ENCODE peak calls at places on chromosomes 12 and 14, in seven cellular contexts. R is neural progenitor cell, J is lower lobe of right lung, S is left lung, P is uterus, K is psoas muscle, W is cardiac muscle cell. D is an unnamed sample. For H3K27me3, the result is how much of the 10 kb centered on the place peaks cover.

GRCh38 chr14:39581474-39581873 is 149.2 kb upstream of the FBXO33 start:
- DNase-seq in K (no peak), P (no peak), J (no peak), R (no peak), S (no peak), W (no peak), D (no peak)

GRCh38 chr12:121536058-121536928 is 44.5 kb downstream of the KDM2B start:
- DNase-seq in K (peak), R (peak), P (peak), J (peak), W (peak), S (peak), D (no peak)

GRCh38 chr12:14833952-14834351 is 9.4 kb downstream of the ART4 start:
- DNase-seq in P (no peak), J (no peak), W (no peak), R (no peak), S (no peak), K (no peak), D (no peak)

GRCh38 chr12:64099430-64099829 is 122.7 kb downstream of the KICS2 start:
- DNase-seq in S (no peak), R (no peak), W (no peak), K (peak), P (peak), J (no peak), D (no peak)

GRCh38 chr14:61861320-61861865 is 99.2 kb downstream of the SNAPC1 start:
- DNase-seq in J (no peak), K (no peak), P (no peak), S (no peak), R (no peak), W (no peak), D (no peak)

GRCh38 chr14:36657409-36658090 is 4.1 kb upstream of the PAX9 start:
- DNase-seq in J (no peak), K (no peak), S (peak), P (no peak), W (no peak), R (peak), D (no peak)

GRCh38 chr12:5511644-5512584 is 80.0 kb downstream of the NTF3 start:
- DNase-seq in W (peak), J (no peak), S (peak), R (peak), P (peak), K (peak), D (peak)

GRCh38 chr12:113449299-113449698 is 22.4 kb downstream of the LHX5 start:
- DNase-seq in R (no peak), W (no peak), P (no peak), K (no peak), S (no peak), J (no peak), D (no peak)

GRCh38 chr14:71586131-71586893 is 345.9 kb upstream of the RGS6 start:
- DNase-seq in J (no peak), K (no peak), P (peak), R (peak), S (no peak), W (peak), D (no peak)

GRCh38 chr14:99437706-99438105 is 43.0 kb downstream of the SETD3 start:
- DNase-seq in R (no peak), S (no peak), K (no peak), J (no peak), W (no peak), P (no peak), D (no peak)

GRCh38 chr14:37457334-37457733 is 137.7 kb downstream of the FOXA1 start:
- DNase-seq in K (no peak), R (no peak), J (no peak), S (no peak), P (no peak), W (no peak), D (no peak)

GRCh38 chr12:123808167-123808566 is 46.1 kb downstream of the DNAH10 start:
- DNase-seq in R (peak), S (no peak), J (no peak), P (no peak), W (peak), K (no peak), D (no peak)

GRCh38 chr14:59282366-59282765 is 93.9 kb downstream of the DAAM1 start:
- DNase-seq in K (no peak), P (no peak), S (no peak), R (no peak), W (no peak), J (no peak), D (no peak)

GRCh38 chr14:104881369-104881979 is 16.4 kb downstream of the CEP170B start:
- DNase-seq in P (no peak), R (no peak), S (peak), J (no peak), W (peak), K (peak), D (no peak)

GRCh38 chr12:13941258-13942249 is 39.8 kb downstream of the GRIN2B start:
- DNase-seq in W (peak), J (no peak), R (peak), K (no peak), P (no peak), S (no peak), D (no peak)

GRCh38 chr12:1916396-1917171 is 1.9 kb downstream of the CACNA2D4 start:
- DNase-seq in K (peak), R (no peak), J (peak), W (peak), S (peak), P (peak), D (peak)

GRCh38 chr14:93015039-93015438 is 92.1 kb downstream of the CHGA start:
- DNase-seq in K (no peak), S (no peak), W (no peak), J (no peak), P (no peak), R (no peak), D (no peak)

GRCh38 chr14:61269321-61270083 is 11.6 kb downstream of the TMEM30B start:
- DNase-seq in W (peak), J (peak), P (peak), R (peak), K (peak), S (peak), D (no peak)

GRCh38 chr14:104152246-104152575 is 13.8 kb downstream of the KIF26A start:
- DNase-seq in R (no peak), K (no peak), S (no peak), W (no peak), J (no peak), P (no peak), D (no peak)

GRCh38 chr14:66070542-66071319 is 415.4 kb upstream of the CCDC196 start:
- DNase-seq in W (peak), P (peak), K (no peak), S (no peak), J (no peak), R (peak), D (no peak)

GRCh38 chr14:104176611-104177010 is 38.2 kb downstream of the KIF26A start:
- DNase-seq in P (no peak), S (no peak), J (no peak), K (no peak), R (no peak), W (no peak), D (no peak)

GRCh38 chr12:57625261-57626032 is 7.6 kb downstream of the B4GALNT1 start:
- DNase-seq in R (no peak), K (peak), J (no peak), S (no peak), W (no peak), P (no peak), D (no peak)

GRCh38 chr14:92646952-92647461 is 101.4 kb downstream of the LGMN start:
- DNase-seq in S (no peak), K (no peak), R (no peak), J (no peak), P (peak), W (peak), D (no peak)

GRCh38 chr12:112321277-112321676 is 61.0 kb downstream of the HECTD4 start:
- DNase-seq in S (no peak), R (no peak), W (no peak), K (no peak), J (no peak), P (no peak), D (no peak)

GRCh38 chr12:32901553-32901952 is 5.0 kb upstream of the PKP2 start:
- DNase-seq in W (no peak), J (no peak), S (no peak), K (no peak), P (no peak), R (no peak), D (no peak)

GRCh38 chr12:49766115-49766455 is 24.7 kb downstream of the TMBIM6 start:
- DNase-seq in R (no peak), P (no peak), J (no peak), K (no peak), S (no peak), W (no peak), D (peak)

GRCh38 chr12:116933512-116934246 is 22.9 kb downstream of the FBXW8 start:
- DNase-seq in J (no peak), K (no peak), R (no peak), S (no peak), W (no peak), P (no peak), D (no peak)

GRCh38 chr12:99712281-99712680 is 64.7 kb downstream of the GARIN6 start:
- DNase-seq in J (no peak), R (no peak), P (no peak), K (no peak), W (no peak), S (no peak), D (no peak)

GRCh38 chr12:75291014-75291413 is 39.1 kb downstream of the CAPS2 start:
- DNase-seq in J (no peak), K (no peak), P (no peak), W (no peak), S (no peak), R (no peak), D (no peak)

GRCh38 chr14:85909581-85909980 is 379.6 kb downstream of the FLRT2 start:
- DNase-seq in K (no peak), W (no peak), R (no peak), J (no peak), P (no peak), S (no peak), D (no peak)

GRCh38 chr12:54734196-54734950 is 86.2 kb upstream of the DCD start:
- DNase-seq in W (peak), R (no peak), K (no peak), S (no peak), J (no peak), P (no peak), D (no peak)

GRCh38 chr12:33967760-33968159 is 54.5 kb upstream of the ALG10 start:
- DNase-seq in R (no peak), W (no peak), P (no peak), J (no peak), S (no peak), K (no peak), D (no peak)

GRCh38 chr14:54488318-54488645 is 498 bp downstream of the GMFB start:
- DNase-seq in J (no peak), R (no peak), W (no peak), P (no peak), K (no peak), S (no peak), D (no peak)

GRCh38 chr12:19423531-19423930 is 15.8 kb upstream of the AEBP2 start:
- DNase-seq in P (no peak), K (no peak), J (no peak), R (no peak), W (no peak), S (no peak), D (no peak)

GRCh38 chr12:115452751-115453281 is 768.8 kb upstream of the TBX3 start:
- DNase-seq in K (no peak), S (no peak), P (no peak), J (no peak), W (no peak), R (peak), D (no peak)

GRCh38 chr12:115451785-115452736 is 768.1 kb upstream of the TBX3 start:
- DNase-seq in W (peak), R (peak), S (no peak), J (peak), P (no peak), K (peak), D (no peak)

GRCh38 chr12:115456946-115457689 is 773.1 kb upstream of the TBX3 start:
- DNase-seq in J (no peak), K (no peak), P (no peak), W (peak), S (no peak), R (peak), D (no peak)

GRCh38 chr12:115457798-115458197 is 773.8 kb upstream of the TBX3 start:
- DNase-seq in R (no peak), P (no peak), K (no peak), J (no peak), W (no peak), S (no peak), D (no peak)

GRCh38 chr12:115455268-115455681 is 771.3 kb upstream of the TBX3 start:
- DNase-seq in P (no peak), R (no peak), K (no peak), S (no peak), J (no peak), W (no peak), D (no peak)
- H3K27me3 ChIP-seq in P (under half), R (under half), K (under half), S (under half), J (under half), W (under half), D (under half)

GRCh38 chr12:56205445-56205844 is 16.2 kb upstream of the SMARCC2 start:
- DNase-seq in P (no peak), K (no peak), W (no peak), J (no peak), R (no peak), S (no peak), D (no peak)
- TF ChIP-seq CTCF in P (no peak), K (no peak), W (peak), J (no peak), R (no peak), S (no peak), D (no peak)

GRCh38 chr12:92036061-92036620 is 109.5 kb downstream of the BTG1 start:
- DNase-seq in J (no peak), R (no peak), K (no peak), W (no peak), P (no peak), S (no peak), D (no peak)
- H3K4me3 ChIP-seq in J (no peak), R (no peak), K (no peak), W (no peak), P (no peak), S (no peak), D (no peak)

DNA sequence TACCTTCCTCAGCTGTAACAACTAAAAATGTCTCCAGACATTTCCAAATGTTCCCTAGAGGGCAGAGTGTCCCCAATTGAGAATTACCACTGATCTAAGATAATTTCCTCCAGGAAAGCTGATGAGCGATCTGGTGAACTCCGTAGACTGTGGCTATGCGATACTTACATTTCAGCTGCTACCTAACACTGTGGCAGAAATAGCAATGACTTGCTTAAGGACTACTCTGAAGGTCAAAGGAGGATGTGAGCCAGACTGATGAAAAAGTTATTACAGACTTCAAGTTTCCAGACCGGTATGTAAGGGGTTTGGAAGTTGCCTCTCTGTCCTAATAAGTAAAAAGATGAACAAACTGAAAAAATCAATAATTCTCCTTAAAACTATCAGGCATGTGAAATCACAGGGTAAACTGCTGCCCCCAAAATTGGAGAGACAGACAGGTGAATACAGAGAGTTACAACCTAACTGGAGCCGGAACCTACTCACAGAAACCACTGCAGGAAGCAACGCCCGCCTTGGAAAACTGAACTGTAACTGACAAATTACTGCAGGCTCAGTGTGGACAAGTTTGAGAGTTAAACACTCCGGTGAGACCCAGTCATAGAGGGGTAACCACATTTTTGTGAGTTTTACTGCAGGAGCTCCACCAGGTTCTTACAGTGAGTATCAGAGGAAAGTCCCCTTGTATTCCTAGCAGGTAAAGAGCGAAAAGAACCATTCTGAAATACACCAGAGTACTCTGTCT is 60.0 kb upstream of the PARP11 start:
- DNase-seq in J (no peak), P (no peak), S (no peak), W (no peak), R (no peak), K (no peak), D (no peak)
- H3K27me3 ChIP-seq in J (under half), P (under half), S (half or more), W (under half), R (under half), K (under half), D (under half)

GRCh38 chr12:131827961-131828534 is at the start of gene MMP17:
- DNase-seq in W (peak), K (peak), P (peak), S (peak), J (no peak), R (peak), D (no peak)
- TF ChIP-seq CTCF in W (peak), K (no peak), P (no peak), S (no peak), J (no peak), R (peak), D (peak)

D was measured in vagina.